ENCODE peak calls at places on chromosome 22, in six cellular contexts. M is MM.1S, U is uterus, O is adrenal gland, P is suprapubic skin, Z is Peyer's patch. T is an unnamed sample.

GRCh38 chr22:46293591-46294260 is 2.9 kb upstream of the GTSE1 start:
- DNase-seq in M (peak; percentile 85), U (no peak), O (peak; percentile 72), P (no peak), Z (peak; percentile 70), T (no peak)

GRCh38 chr22:25076281-25076680 is 123.4 kb upstream of the CRYBB3 start:
- DNase-seq in M (no peak), U (no peak), O (no peak), P (no peak), Z (no peak), T (no peak)

GRCh38 chr22:33873666-33874065 is 46.6 kb downstream of the LARGE1 start:
- DNase-seq in M (no peak), U (no peak), O (no peak), P (no peak), Z (no peak), T (no peak)

GRCh38 chr22:37145415-37146385 is 4.0 kb downstream of the IL2RB start:
- DNase-seq in M (no peak), U (no peak), O (no peak), P (no peak), Z (peak; percentile 54), T (no peak)

GRCh38 chr22:37601540-37602442 is 6.8 kb upstream of the GGA1 start:
- DNase-seq in M (peak; percentile 80), U (no peak), O (peak; percentile 46), P (no peak), Z (peak; percentile 72), T (no peak)

GRCh38 chr22:46747646-46748045 is 9.6 kb upstream of the CERK start:
- DNase-seq in M (no peak), U (no peak), O (no peak), P (no peak), Z (no peak), T (no peak)

GRCh38 chr22:28141614-28142013 is 222.6 kb upstream of the PITPNB start:
- DNase-seq in M (no peak), U (no peak), O (no peak), P (no peak), Z (no peak), T (no peak)

GRCh38 chr22:22948651-22949611 is 61.3 kb downstream of the IGLL5 start:
- DNase-seq in M (peak; percentile 4), U (no peak), O (no peak), P (peak; percentile 38), Z (no peak), T (no peak)

GRCh38 chr22:31980628-31981027 is 36.3 kb downstream of the YWHAH start:
- DNase-seq in M (no peak), U (no peak), O (no peak), P (no peak), Z (no peak), T (no peak)

GRCh38 chr22:28142361-28142801 is 223.3 kb upstream of the PITPNB start:
- DNase-seq in M (no peak), U (peak; percentile 36), O (peak; percentile 28), P (no peak), Z (no peak), T (no peak)

GRCh38 chr22:37072673-37073072 is 21.1 kb downstream of the KCTD17 start:
- DNase-seq in M (no peak), U (no peak), O (no peak), P (no peak), Z (no peak), T (no peak)

GRCh38 chr22:28716686-28717085 is 24.9 kb downstream of the CHEK2 start:
- DNase-seq in M (no peak), U (no peak), O (no peak), P (no peak), Z (no peak), T (no peak)

GRCh38 chr22:42922374-42923177 is 65.5 kb upstream of the ARFGAP3 start:
- DNase-seq in M (no peak), U (no peak), O (no peak), P (no peak), Z (no peak), T (no peak)

GRCh38 chr22:20905415-20906386 is 11.5 kb upstream of the CRKL start:
- DNase-seq in M (no peak), U (no peak), O (no peak), P (no peak), Z (no peak), T (no peak)

GRCh38 chr22:23137905-23138520 is 3.8 kb downstream of the RSPH14 start:
- DNase-seq in M (peak; percentile 94), U (no peak), O (no peak), P (no peak), Z (peak; percentile 84), T (peak; percentile 70)

GRCh38 chr22:25030636-25031035 is 78.1 kb downstream of the KIAA1671 start:
- DNase-seq in M (no peak), U (peak; percentile 30), O (peak; percentile 76), P (no peak), Z (peak; percentile 50), T (no peak)

GRCh38 chr22:30926706-30927105 is 41.9 kb downstream of the MORC2 start:
- DNase-seq in M (no peak), U (no peak), O (no peak), P (no peak), Z (peak; percentile 18), T (no peak)

GRCh38 chr22:28792491-28793383 is 7.6 kb downstream of the XBP1 start:
- DNase-seq in M (peak; percentile 78), U (no peak), O (no peak), P (no peak), Z (no peak), T (no peak)

GRCh38 chr22:49850021-49850911 is 3.4 kb upstream of the ZBED4 start:
- DNase-seq in M (no peak), U (no peak), O (no peak), P (no peak), Z (no peak), T (no peak)
- H3K4me3 ChIP-seq in M (no peak overlapping the region), U (no peak overlapping the region), O (no peak overlapping the region), P (peak overlapping the region; percentile 49), Z (no peak overlapping the region), T (peak overlapping the region; percentile 47)

GRCh38 chr22:40853961-40854360 is 2.5 kb downstream of the ST13 start:
- DNase-seq in M (no peak), U (no peak), O (no peak), P (no peak), Z (no peak), T (no peak)

GRCh38 chr22:40856513-40857308 is at the start of the genes ST13 and XPNPEP3:
- DNase-seq in M (peak; percentile 97), U (peak; percentile 98), O (peak; percentile 99), P (peak; percentile 99), Z (peak; percentile 99), T (peak; percentile 98)

GRCh38 chr22:40855960-40856512 is 403 bp downstream of the ST13 start:
- DNase-seq in M (peak; percentile 28), U (no peak), O (peak; percentile 43), P (no peak), Z (no peak), T (peak; percentile 37)

GRCh38 chr22:40855104-40855959 is 1.1 kb downstream of the ST13 start:
- DNase-seq in M (no peak), U (peak; percentile 26), O (no peak), P (no peak), Z (no peak), T (peak; percentile 21)

GRCh38 chr22:40853330-40853729 is 3.1 kb downstream of the ST13 start:
- DNase-seq in M (no peak), U (no peak), O (no peak), P (no peak), Z (no peak), T (no peak)
- H3K9me3 ChIP-seq in M (no peaks in the 10 kb centered on the region), U (no peaks in the 10 kb centered on the region), O (no peaks in the 10 kb centered on the region), P (no peaks in the 10 kb centered on the region), Z (no peaks in the 10 kb centered on the region), T (no peaks in the 10 kb centered on the region)

GRCh38 chr22:45010532-45010900 is 711 bp upstream of the PHF21B start:
- DNase-seq in M (no peak), U (no peak), O (no peak), P (no peak), Z (no peak), T (no peak)

GRCh38 chr22:45007247-45007945 is 2.4 kb downstream of the PHF21B start:
- DNase-seq in M (no peak), U (peak; percentile 50), O (peak; percentile 49), P (no peak), Z (no peak), T (no peak)

GRCh38 chr22:45007946-45008852 is 1.6 kb downstream of the PHF21B start:
- DNase-seq in M (no peak), U (no peak), O (peak; percentile 21), P (no peak), Z (no peak), T (no peak)

GRCh38 chr22:45009881-45010531 is at the start of gene PHF21B:
- DNase-seq in M (no peak), U (peak; percentile 71), O (peak; percentile 66), P (no peak), Z (no peak), T (no peak)

DNA sequence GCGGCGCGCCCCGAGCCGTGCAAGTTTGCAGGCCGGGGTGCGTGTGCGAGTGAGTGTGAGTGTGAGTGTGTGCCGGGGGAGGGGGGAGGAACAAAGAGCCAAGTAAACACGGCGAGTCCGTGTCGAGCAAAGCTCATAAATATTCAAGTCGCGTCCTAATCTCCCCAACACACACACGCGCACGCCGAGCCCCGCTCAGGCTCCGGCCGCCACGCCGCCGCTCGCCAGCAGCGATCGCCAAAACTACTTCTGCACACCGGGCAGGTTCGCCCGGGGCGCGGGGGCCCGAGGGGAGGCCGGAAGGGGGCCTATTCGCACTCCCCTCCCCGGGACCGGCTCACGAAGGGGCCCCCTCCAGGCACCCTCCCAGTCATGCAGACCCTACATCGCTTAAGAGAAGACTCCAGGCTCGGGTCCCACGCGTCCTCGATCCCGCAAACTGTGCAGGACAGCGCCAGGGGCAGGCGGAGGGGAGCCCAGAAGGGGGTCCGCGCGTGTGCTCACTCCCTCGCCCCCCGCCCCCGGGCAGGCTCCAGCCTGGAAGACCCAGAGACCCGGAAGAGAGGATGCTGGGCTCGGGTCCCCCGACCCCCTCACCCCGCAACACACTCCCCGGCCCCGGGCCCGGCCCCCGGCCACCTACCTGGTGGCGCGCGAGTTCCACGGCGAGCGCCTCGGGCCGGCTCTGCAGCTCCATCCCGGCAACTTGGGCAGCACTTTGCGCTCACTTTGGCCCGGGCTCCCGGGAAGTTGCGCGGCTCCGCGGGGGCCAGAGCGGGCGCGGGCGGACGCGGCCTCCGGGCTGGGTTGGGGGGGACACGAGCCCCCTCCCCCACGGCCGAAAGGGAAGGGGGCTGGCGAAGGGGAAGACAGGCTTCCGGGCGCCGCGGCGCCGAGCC is 703 bp downstream of the PHF21B start:
- DNase-seq in M (no peak), U (no peak), O (peak; percentile 17), P (no peak), Z (no peak), T (no peak)
- H3K4me3 ChIP-seq in M (no peak overlapping the region), U (peak overlapping the region; percentile 61), O (no peak overlapping the region), P (peak overlapping the region; percentile 53), Z (peak overlapping the region; percentile 40), T (no peak overlapping the region)

DNA sequence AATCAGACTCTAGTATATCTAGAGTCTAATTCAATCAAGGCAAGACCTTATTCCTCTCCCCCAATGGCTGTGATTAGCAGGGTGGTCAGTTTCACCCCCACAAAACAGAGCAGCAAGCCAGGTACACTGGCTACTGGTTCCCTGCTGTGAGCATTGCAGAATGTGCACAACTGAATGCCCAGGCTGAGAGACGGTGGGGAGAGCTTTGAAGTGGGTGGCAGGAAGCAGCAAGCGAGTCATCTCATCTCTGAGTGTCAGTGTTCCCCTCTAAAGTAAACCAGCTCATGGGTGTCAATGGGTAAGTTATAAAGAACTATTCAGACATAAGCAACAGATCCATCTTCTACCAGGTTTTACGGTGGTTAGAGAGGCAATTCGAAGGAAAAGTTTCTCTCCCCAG is 37.6 kb downstream of the GAB4 start:
- DNase-seq in M (no peak), U (no peak), O (no peak), P (no peak), Z (no peak), T (no peak)
- H3K9me3 ChIP-seq in M (no peaks in the 10 kb centered on the region), U (no peaks in the 10 kb centered on the region), O (no peaks in the 10 kb centered on the region), P (no peaks in the 10 kb centered on the region), Z (no peaks in the 10 kb centered on the region), T (no peaks in the 10 kb centered on the region)

T was measured in CD4-positive, alpha-beta memory T cell.